ENCODE peak calls at places on chromosomes 13 and 19, in ten cellular contexts. One of them, this sample, is unnamed.

GRCh38 chr19:56476671-56477428 is at the start of gene ZNF667:
- DNase-seq in T1000: peak
- DNase-seq in islet precursor cell: peak
- DNase-seq in coronary artery: no peak
- DNase-seq in GM19239: no peak
- DNase-seq in erythroblast: peak
- DNase-seq in HT-29: no peak
- DNase-seq in HFF-Myc: peak
- DNase-seq in A172: peak
- DNase-seq in ACHN: no peak
- DNase-seq in this sample: no peak

GRCh38 chr19:58033741-58034475 is at the start of gene ZSCAN1:
- DNase-seq in coronary artery: no peak
- DNase-seq in A172: no peak
- DNase-seq in GM19239: no peak
- DNase-seq in erythroblast: peak
- DNase-seq in ACHN: no peak
- DNase-seq in HT-29: no peak
- DNase-seq in islet precursor cell: peak
- DNase-seq in T1000: peak
- DNase-seq in HFF-Myc: no peak
- DNase-seq in this sample: peak

GRCh38 chr19:46644720-46645119 is 8.7 kb upstream of the GNG8 start:
- DNase-seq in A172: no peak
- DNase-seq in GM19239: no peak
- DNase-seq in HT-29: no peak
- DNase-seq in islet precursor cell: no peak
- DNase-seq in coronary artery: no peak
- DNase-seq in erythroblast: no peak
- DNase-seq in ACHN: no peak
- DNase-seq in HFF-Myc: no peak
- DNase-seq in T1000: no peak
- DNase-seq in this sample: no peak

GRCh38 chr19:58382997-58383603 is 2.3 kb upstream of the ZNF837 start:
- DNase-seq in T1000: no peak
- DNase-seq in ACHN: no peak
- DNase-seq in HFF-Myc: no peak
- DNase-seq in islet precursor cell: peak
- DNase-seq in HT-29: no peak
- DNase-seq in erythroblast: no peak
- DNase-seq in A172: no peak
- DNase-seq in GM19239: no peak
- DNase-seq in coronary artery: no peak
- DNase-seq in this sample: no peak

GRCh38 chr19:49533551-49534488 is 6.0 kb downstream of the RCN3 start:
- DNase-seq in coronary artery: no peak
- DNase-seq in erythroblast: peak
- DNase-seq in islet precursor cell: peak
- DNase-seq in HFF-Myc: no peak
- DNase-seq in A172: peak
- DNase-seq in T1000: peak
- DNase-seq in ACHN: peak
- DNase-seq in HT-29: no peak
- DNase-seq in GM19239: peak
- DNase-seq in this sample: peak

GRCh38 chr19:18290250-18291018 is 9.0 kb upstream of the JUND start:
- DNase-seq in HT-29: no peak
- DNase-seq in T1000: no peak
- DNase-seq in A172: no peak
- DNase-seq in coronary artery: no peak
- DNase-seq in ACHN: no peak
- DNase-seq in GM19239: no peak
- DNase-seq in erythroblast: no peak
- DNase-seq in islet precursor cell: peak
- DNase-seq in HFF-Myc: no peak
- DNase-seq in this sample: no peak

GRCh38 chr19:21143846-21144245 is 2.0 kb downstream of the ZNF431 start:
- DNase-seq in A172: peak
- DNase-seq in ACHN: no peak
- DNase-seq in erythroblast: peak
- DNase-seq in coronary artery: no peak
- DNase-seq in HT-29: no peak
- DNase-seq in T1000: no peak
- DNase-seq in GM19239: no peak
- DNase-seq in HFF-Myc: no peak
- DNase-seq in islet precursor cell: no peak
- DNase-seq in this sample: no peak

GRCh38 chr19:31613683-31614219 is 264.5 kb upstream of the TSHZ3 start:
- DNase-seq in T1000: no peak
- DNase-seq in ACHN: no peak
- DNase-seq in erythroblast: no peak
- DNase-seq in GM19239: no peak
- DNase-seq in islet precursor cell: no peak
- DNase-seq in A172: no peak
- DNase-seq in HT-29: no peak
- DNase-seq in coronary artery: no peak
- DNase-seq in HFF-Myc: no peak
- DNase-seq in this sample: no peak

GRCh38 chr19:29690842-29691241 is 24.2 kb downstream of the C19orf12 start:
- DNase-seq in T1000: peak
- DNase-seq in ACHN: peak
- DNase-seq in coronary artery: no peak
- DNase-seq in islet precursor cell: no peak
- DNase-seq in A172: peak
- DNase-seq in GM19239: no peak
- DNase-seq in HFF-Myc: no peak
- DNase-seq in HT-29: peak
- DNase-seq in erythroblast: peak
- DNase-seq in this sample: no peak

GRCh38 chr19:55487884-55488687 is at the start of gene SSC5D:
- DNase-seq in GM19239: no peak
- DNase-seq in ACHN: peak
- DNase-seq in islet precursor cell: peak
- DNase-seq in T1000: no peak
- DNase-seq in erythroblast: no peak
- DNase-seq in A172: no peak
- DNase-seq in HFF-Myc: no peak
- DNase-seq in HT-29: no peak
- DNase-seq in coronary artery: no peak
- DNase-seq in this sample: no peak

GRCh38 chr19:45368737-45369340 is 1.5 kb downstream of the ERCC2 start:
- DNase-seq in GM19239: no peak
- DNase-seq in erythroblast: no peak
- DNase-seq in HT-29: no peak
- DNase-seq in ACHN: no peak
- DNase-seq in T1000: no peak
- DNase-seq in A172: no peak
- DNase-seq in HFF-Myc: no peak
- DNase-seq in coronary artery: peak
- DNase-seq in islet precursor cell: peak
- DNase-seq in this sample: no peak

GRCh38 chr19:18339703-18340102 is 695 bp upstream of the PGPEP1 start:
- DNase-seq in HT-29: peak
- DNase-seq in A172: peak
- DNase-seq in GM19239: no peak
- DNase-seq in coronary artery: no peak
- DNase-seq in T1000: no peak
- DNase-seq in erythroblast: peak
- DNase-seq in islet precursor cell: peak
- DNase-seq in HFF-Myc: no peak
- DNase-seq in ACHN: peak
- DNase-seq in this sample: no peak

GRCh38 chr13:75417006-75417384 is 65.0 kb downstream of the TBC1D4 start:
- DNase-seq in coronary artery: no peak
- DNase-seq in HFF-Myc: no peak
- DNase-seq in islet precursor cell: no peak
- DNase-seq in T1000: no peak
- DNase-seq in GM19239: no peak
- DNase-seq in HT-29: no peak
- DNase-seq in A172: no peak
- DNase-seq in ACHN: no peak
- DNase-seq in erythroblast: no peak
- DNase-seq in this sample: no peak

GRCh38 chr13:95002968-95003813 is 290.8 kb upstream of the SOX21 start:
- DNase-seq in ACHN: no peak
- DNase-seq in HT-29: no peak
- DNase-seq in A172: no peak
- DNase-seq in GM19239: no peak
- DNase-seq in coronary artery: no peak
- DNase-seq in HFF-Myc: no peak
- DNase-seq in T1000: no peak
- DNase-seq in erythroblast: no peak
- DNase-seq in islet precursor cell: no peak
- DNase-seq in this sample: peak

GRCh38 chr19:51476164-51476563 is 2.2 kb upstream of the CEACAM18 start:
- DNase-seq in HT-29: no peak
- DNase-seq in A172: no peak
- DNase-seq in islet precursor cell: no peak
- DNase-seq in HFF-Myc: no peak
- DNase-seq in coronary artery: no peak
- DNase-seq in T1000: no peak
- DNase-seq in ACHN: no peak
- DNase-seq in erythroblast: no peak
- DNase-seq in GM19239: no peak
- DNase-seq in this sample: no peak

GRCh38 chr19:46147166-46147740 is 785 bp upstream of the IGFL2 start:
- DNase-seq in HFF-Myc: no peak
- DNase-seq in erythroblast: no peak
- DNase-seq in ACHN: no peak
- DNase-seq in coronary artery: no peak
- DNase-seq in GM19239: no peak
- DNase-seq in islet precursor cell: no peak
- DNase-seq in HT-29: no peak
- DNase-seq in A172: no peak
- DNase-seq in T1000: no peak
- DNase-seq in this sample: no peak